ENCODE peak calls at places on chromosome 4, in five cellular contexts. O is EH; H is lung; V is stimulated activated CD4-positive, alpha-beta T cell treated with anti-CD3 and anti-CD28 coated beads, Interleukin-12 subunit alpha, Interleukin-12 subunit beta, amount 100 ng/mL, for 48 hours; Q is upper lobe of right lung. J is an unnamed sample.

GRCh38 chr4:153750197-153750817 is 9.5 kb downstream of the RNF175 start:
- DNase-seq in Q (no peak), V (peak), O (peak), H (peak), J (peak)

GRCh38 chr4:90306810-90307209 is 179.6 kb downstream of the CCSER1 start:
- DNase-seq in H (no peak), Q (no peak), V (no peak), O (no peak), J (no peak)

GRCh38 chr4:21507439-21507838 is 441.1 kb downstream of the KCNIP4 start:
- DNase-seq in H (no peak), O (peak), V (no peak), Q (no peak), J (no peak)

GRCh38 chr4:159606835-159607234 is 504.0 kb downstream of the RAPGEF2 start:
- DNase-seq in O (no peak), Q (no peak), H (no peak), V (no peak), J (no peak)

GRCh38 chr4:6497796-6498195 is 25.4 kb upstream of the PPP2R2C start:
- DNase-seq in O (no peak), Q (no peak), H (peak), V (no peak), J (no peak)

GRCh38 chr4:126899382-126899801 is 733.4 kb upstream of the INTU start:
- DNase-seq in Q (no peak), O (peak), H (no peak), V (no peak), J (no peak)

GRCh38 chr4:185421366-185422124 is 4.2 kb downstream of the UFSP2 start:
- DNase-seq in V (no peak), Q (no peak), O (peak), H (no peak), J (no peak)

GRCh38 chr4:185290656-185291055 is 81.3 kb downstream of the SNX25 start:
- DNase-seq in Q (no peak), H (no peak), V (no peak), O (no peak), J (no peak)

GRCh38 chr4:54063224-54063623 is 1.2 kb downstream of the CHIC2 start:
- DNase-seq in V (no peak), H (no peak), Q (no peak), O (peak), J (no peak)

GRCh38 chr4:84938316-84938715 is 28.2 kb downstream of the WDFY3 start:
- DNase-seq in V (no peak), O (peak), H (no peak), Q (no peak), J (no peak)

GRCh38 chr4:5710962-5711478 is at the start of gene EVC:
- DNase-seq in Q (peak), V (no peak), H (peak), O (peak), J (no peak)

GRCh38 chr4:156456830-156457229 is 503.2 kb upstream of the CTSO start:
- DNase-seq in Q (no peak), H (no peak), O (no peak), V (no peak), J (no peak)

GRCh38 chr4:123939621-123940020 is 543.0 kb downstream of the SPRY1 start:
- DNase-seq in Q (no peak), V (no peak), O (peak), H (no peak), J (no peak)

GRCh38 chr4:61500883-61501282 is 300.8 kb downstream of the ADGRL3 start:
- DNase-seq in Q (no peak), H (no peak), O (no peak), V (no peak), J (no peak)

GRCh38 chr4:15515106-15515505 is 45.4 kb downstream of the CC2D2A start:
- DNase-seq in V (no peak), Q (no peak), O (no peak), H (no peak), J (no peak)

GRCh38 chr4:797066-797465 is 28.9 kb downstream of the CPLX1 start:
- DNase-seq in Q (no peak), H (no peak), V (no peak), O (no peak), J (no peak)

GRCh38 chr4:180909279-180909678 is 1333.9 kb upstream of the TENM3 start:
- DNase-seq in V (no peak), O (peak), H (no peak), Q (no peak), J (no peak)

GRCh38 chr4:150080335-150080734 is 2.1 kb downstream of the DCLK2 start:
- DNase-seq in Q (no peak), H (no peak), V (no peak), O (peak), J (no peak)

GRCh38 chr4:153684182-153685073 is at the start of gene TLR2:
- DNase-seq in V (peak), Q (peak), O (peak), H (peak), J (peak)

GRCh38 chr4:22556411-22556969 is 40.6 kb upstream of the ADGRA3 start:
- DNase-seq in H (no peak), O (no peak), Q (no peak), V (no peak), J (no peak)

GRCh38 chr4:16075975-16076757 is 7.7 kb downstream of the PROM1 start:
- DNase-seq in O (no peak), V (no peak), Q (no peak), H (no peak), J (no peak)

GRCh38 chr4:120703908-120704307 is 218.6 kb downstream of the PRDM5 start:
- DNase-seq in O (no peak), V (no peak), Q (no peak), H (no peak), J (no peak)

GRCh38 chr4:20430555-20430954 is 178.8 kb downstream of the SLIT2 start:
- DNase-seq in O (peak), V (no peak), H (no peak), Q (no peak), J (no peak)

GRCh38 chr4:20095805-20096541 is 155.7 kb upstream of the SLIT2 start:
- DNase-seq in Q (no peak), H (no peak), V (no peak), O (peak), J (no peak)

GRCh38 chr4:127203561-127204260 is 429.0 kb upstream of the INTU start:
- DNase-seq in V (no peak), H (no peak), Q (no peak), O (peak), J (no peak)

J was measured in T-helper 9 cell.